ENCODE peak calls at places on chromosomes 5 and 9, in four cellular contexts. One of them, this sample, is unnamed.

GRCh38 chr5:39414429-39414828 is 10.4 kb downstream of the DAB2 start:
- DNase-seq in uterus: no peak
- DNase-seq in A549: no peak
- DNase-seq in Peyer's patch: no peak
- DNase-seq in this sample: no peak

GRCh38 chr9:76116913-76117312 is 226.4 kb downstream of the PCSK5 start:
- DNase-seq in A549: no peak
- DNase-seq in Peyer's patch: no peak
- DNase-seq in uterus: no peak
- DNase-seq in this sample: no peak

GRCh38 chr5:123170816-123171345 is 81.8 kb downstream of the PRDM6 start:
- DNase-seq in A549: no peak
- DNase-seq in uterus: no peak
- DNase-seq in Peyer's patch: no peak
- DNase-seq in this sample: no peak

GRCh38 chr5:139657363-139658321 is 9.5 kb downstream of the CXXC5 start:
- DNase-seq in Peyer's patch: no peak
- DNase-seq in uterus: no peak
- DNase-seq in A549: no peak
- DNase-seq in this sample: no peak

GRCh38 chr5:133440467-133441115 is 171.8 kb downstream of the FSTL4 start:
- DNase-seq in A549: no peak
- DNase-seq in uterus: no peak
- DNase-seq in Peyer's patch: no peak
- DNase-seq in this sample: no peak

GRCh38 chr9:23254404-23255184 is 571.4 kb downstream of the ELAVL2 start:
- DNase-seq in Peyer's patch: no peak
- DNase-seq in A549: no peak
- DNase-seq in uterus: no peak
- DNase-seq in this sample: no peak

GRCh38 chr9:550267-550790 is 291.2 kb upstream of the DMRT1 start:
- DNase-seq in uterus: no peak
- DNase-seq in A549: no peak
- DNase-seq in Peyer's patch: no peak
- DNase-seq in this sample: no peak

GRCh38 chr5:81924467-81924866 is 47.4 kb upstream of the ATG10 start:
- DNase-seq in Peyer's patch: no peak
- DNase-seq in uterus: no peak
- DNase-seq in A549: no peak
- DNase-seq in this sample: peak

GRCh38 chr5:124922255-124922975 is 176.0 kb upstream of the ZNF608 start:
- DNase-seq in A549: no peak
- DNase-seq in uterus: no peak
- DNase-seq in Peyer's patch: no peak
- DNase-seq in this sample: no peak

GRCh38 chr5:5939724-5940370 is 438.5 kb downstream of the MED10 start:
- DNase-seq in A549: no peak
- DNase-seq in uterus: no peak
- DNase-seq in Peyer's patch: no peak
- DNase-seq in this sample: no peak

GRCh38 chr5:61431923-61432620 is 100.0 kb downstream of the ZSWIM6 start:
- DNase-seq in uterus: no peak
- DNase-seq in A549: no peak
- DNase-seq in Peyer's patch: no peak
- DNase-seq in this sample: no peak

GRCh38 chr5:160312139-160312959 is at the start of gene CCNJL:
- DNase-seq in Peyer's patch: peak
- DNase-seq in A549: peak
- DNase-seq in uterus: peak
- DNase-seq in this sample: peak

GRCh38 chr5:178274826-178275537 is 42.4 kb upstream of the PHYKPL start:
- DNase-seq in A549: no peak
- DNase-seq in uterus: no peak
- DNase-seq in Peyer's patch: no peak
- DNase-seq in this sample: no peak

GRCh38 chr9:109010676-109011655 is 2.3 kb downstream of the CTNNAL1 start:
- DNase-seq in A549: peak
- DNase-seq in Peyer's patch: no peak
- DNase-seq in uterus: no peak
- DNase-seq in this sample: no peak

DNA sequence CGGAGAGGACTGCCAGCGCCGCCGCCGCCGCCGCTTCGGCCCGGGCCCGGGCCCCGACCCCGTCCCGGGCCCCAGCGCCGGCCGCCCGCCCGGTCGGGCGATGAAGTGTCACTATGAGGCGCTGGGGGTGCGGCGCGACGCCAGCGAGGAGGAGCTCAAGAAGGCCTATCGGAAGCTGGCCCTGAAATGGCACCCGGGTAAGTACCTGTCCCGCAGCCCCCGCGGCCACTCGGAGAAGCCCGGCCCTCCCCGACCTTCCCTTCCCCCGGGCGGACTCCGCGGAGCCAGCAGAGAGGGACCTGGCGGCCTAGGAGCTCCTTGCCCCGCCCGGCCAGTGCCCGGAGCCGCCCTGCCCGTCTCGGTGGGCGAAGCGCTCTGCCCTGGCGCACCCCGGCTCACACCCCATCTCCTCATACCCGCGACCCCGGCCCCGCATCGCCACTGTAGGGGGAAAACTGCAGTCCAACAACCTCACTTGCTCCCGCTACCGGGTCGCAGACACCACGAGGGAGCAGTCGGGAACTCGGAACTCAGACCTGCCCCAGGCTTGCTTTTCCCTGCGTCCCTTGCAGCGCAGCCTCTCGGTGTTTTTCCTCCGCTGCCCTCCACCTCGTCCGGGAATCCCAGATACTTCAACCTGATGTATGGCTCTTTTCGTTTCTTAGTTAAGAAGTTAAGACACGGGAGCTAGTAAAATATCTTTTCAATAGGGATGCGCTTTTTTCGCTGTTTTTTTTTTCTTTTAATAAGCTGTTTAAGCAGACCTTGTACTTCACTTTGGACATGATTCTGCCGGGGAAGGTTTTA is 564 bp downstream of the DNAJC21 start:
- DNase-seq in uterus: peak
- DNase-seq in Peyer's patch: peak
- DNase-seq in A549: peak
- DNase-seq in this sample: peak
- TF ChIP-seq POLR2A in uterus: peak
- TF ChIP-seq POLR2A in Peyer's patch: peak
- TF ChIP-seq POLR2A in A549: peak
- TF ChIP-seq POLR2A in this sample: no peak

GRCh38 chr5:115611873-115612272 is 9.6 kb upstream of the TICAM2 start:
- DNase-seq in uterus: no peak
- DNase-seq in A549: no peak
- DNase-seq in Peyer's patch: no peak
- DNase-seq in this sample: no peak

GRCh38 chr5:115616492-115616891 is 9.3 kb downstream of the TMED7 start:
- DNase-seq in A549: no peak
- DNase-seq in Peyer's patch: no peak
- DNase-seq in uterus: no peak
- DNase-seq in this sample: no peak

GRCh38 chr5:115621365-115621900 is 4.4 kb downstream of the TMED7 start:
- DNase-seq in A549: no peak
- DNase-seq in Peyer's patch: no peak
- DNase-seq in uterus: no peak
- DNase-seq in this sample: no peak

DNA sequence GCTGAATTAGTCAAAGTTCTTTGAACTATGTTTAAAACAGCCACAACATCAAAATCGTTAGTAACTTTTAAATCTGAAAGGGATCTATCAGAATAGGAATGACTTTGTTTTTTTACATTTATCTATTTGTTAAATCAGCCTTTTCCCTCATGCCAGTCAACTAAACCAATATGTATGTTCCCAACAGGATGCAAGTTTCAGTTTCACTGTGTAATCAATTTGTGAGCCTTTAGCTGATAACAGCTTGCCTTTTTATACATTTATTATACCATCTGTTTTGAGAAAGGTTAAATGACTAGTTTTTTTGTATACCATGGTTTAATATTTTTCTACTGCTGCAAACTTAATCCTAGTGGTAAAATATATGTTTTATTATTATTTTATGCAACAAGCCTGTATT is 8.9 kb downstream of the TMED7 start:
- DNase-seq in uterus: no peak
- DNase-seq in Peyer's patch: no peak
- DNase-seq in A549: no peak
- DNase-seq in this sample: no peak
- H3K4me3 ChIP-seq in uterus: no peak
- H3K4me3 ChIP-seq in Peyer's patch: no peak
- H3K4me3 ChIP-seq in A549: no peak
- H3K4me3 ChIP-seq in this sample: no peak

GRCh38 chr9:36251428-36251827 is 6.8 kb downstream of the GNE start:
- DNase-seq in Peyer's patch: no peak
- DNase-seq in A549: no peak
- DNase-seq in uterus: no peak
- DNase-seq in this sample: no peak
- TF ChIP-seq POLR2A in Peyer's patch: no peak
- TF ChIP-seq POLR2A in A549: no peak
- TF ChIP-seq POLR2A in uterus: no peak
- TF ChIP-seq POLR2A in this sample: no peak

GRCh38 chr5:524442-525163 is at the start of gene SLC9A3:
- DNase-seq in uterus: no peak
- DNase-seq in Peyer's patch: no peak
- DNase-seq in A549: no peak
- DNase-seq in this sample: no peak
- H3K4me3 ChIP-seq in uterus: no peak
- H3K4me3 ChIP-seq in Peyer's patch: peak
- H3K4me3 ChIP-seq in A549: peak
- H3K4me3 ChIP-seq in this sample: no peak

GRCh38 chr5:179732412-179732917 is at the start of gene MAML1:
- DNase-seq in uterus: peak
- DNase-seq in A549: peak
- DNase-seq in Peyer's patch: peak
- DNase-seq in this sample: peak
- TF ChIP-seq POLR2A in uterus: peak
- TF ChIP-seq POLR2A in A549: peak
- TF ChIP-seq POLR2A in Peyer's patch: no peak
- TF ChIP-seq POLR2A in this sample: no peak

This sample was measured in thyroid gland.